ENCODE peak calls at places on chromosomes 7 and 10, in four cellular contexts. Z is tibial nerve, H is GM18507, A is RWPE1. D is an unnamed sample.

GRCh38 chr7:111730476-111731300 is 168.4 kb upstream of the IMMP2L start:
- DNase-seq in Z (no peak), A (no peak), H (no peak), D (no peak)

GRCh38 chr10:69609077-69609476 is 21.0 kb upstream of the FAM241B start:
- DNase-seq in H (no peak), A (no peak), Z (no peak), D (no peak)

GRCh38 chr10:71085689-71086438 is 126.5 kb upstream of the UNC5B start:
- DNase-seq in A (no peak), H (no peak), Z (no peak), D (peak; percentile 35)

GRCh38 chr10:105855791-105856190 is 1214.7 kb downstream of the SORCS3 start:
- DNase-seq in Z (no peak), A (no peak), H (no peak), D (no peak)

GRCh38 chr7:137877301-137877700 is 30.5 kb upstream of the DGKI start:
- DNase-seq in H (no peak), A (no peak), Z (no peak), D (no peak)

GRCh38 chr7:134730359-134730758 is 49.1 kb upstream of the CALD1 start:
- DNase-seq in Z (no peak), A (no peak), H (no peak), D (no peak)

GRCh38 chr7:101553771-101554445 is 75.2 kb downstream of the MYL10 start:
- DNase-seq in H (no peak), Z (peak; percentile 6), A (no peak), D (peak; percentile 67)

GRCh38 chr10:78756604-78757442 is 311.9 kb upstream of the ZMIZ1 start:
- DNase-seq in Z (peak; percentile 65), H (no peak), A (peak; percentile 98), D (peak; percentile 90)

GRCh38 chr7:40213856-40214255 is 79.1 kb downstream of the SUGCT start:
- DNase-seq in Z (no peak), A (no peak), H (no peak), D (no peak)

GRCh38 chr10:541750-542371 is 147.6 kb downstream of the DIP2C start:
- DNase-seq in A (no peak), Z (no peak), H (peak; percentile 38), D (no peak)

GRCh38 chr10:106439366-106439765 is 725.1 kb downstream of the SORCS1 start:
- DNase-seq in Z (no peak), A (no peak), H (no peak), D (no peak)

GRCh38 chr7:101216001-101216859 is 1.2 kb downstream of the PLOD3 start:
- DNase-seq in Z (no peak), A (no peak), H (no peak), D (no peak)

GRCh38 chr10:78456649-78457400 is 423.2 kb downstream of the RPS24 start:
- DNase-seq in H (no peak), A (no peak), Z (no peak), D (peak; percentile 44)

GRCh38 chr10:6579193-6579903 is 728 bp downstream of the PRKCQ start:
- DNase-seq in Z (no peak), A (no peak), H (no peak), D (no peak)

GRCh38 chr7:142957723-142958122 is 4.4 kb downstream of the KEL start:
- DNase-seq in A (no peak), H (no peak), Z (no peak), D (no peak)

GRCh38 chr7:158758563-158759244 is 54.1 kb upstream of the NCAPG2 start:
- DNase-seq in Z (no peak), A (no peak), H (no peak), D (no peak)

GRCh38 chr7:828793-829561 is 3.3 kb upstream of the SUN1 start:
- DNase-seq in H (no peak), Z (no peak), A (no peak), D (no peak)

D was measured in suprapubic skin.